ENCODE peak calls at places on chromosomes 5 and 9, in five cellular contexts. S is neural crest cell, Z is foreskin keratinocyte, D is activated B cell treated with CpG ODN at 0.5 μM for 24 hours, O is Calu3. C is an unnamed sample.

GRCh38 chr9:116475201-116475600 is 211.9 kb upstream of the TRIM32 start:
- DNase-seq in S (no peak), Z (peak; percentile 33), D (no peak), O (no peak), C (no peak)

GRCh38 chr5:12902611-12903010 is 998.4 kb upstream of the CTNND2 start:
- DNase-seq in S (no peak), Z (no peak), D (no peak), O (no peak), C (no peak)

GRCh38 chr5:159146839-159147238 is 47.1 kb upstream of the EBF1 start:
- DNase-seq in S (no peak), Z (no peak), D (no peak), O (no peak), C (no peak)

GRCh38 chr5:177528631-177529030 is 11.9 kb upstream of the DDX41 start:
- DNase-seq in S (no peak), Z (no peak), D (no peak), O (no peak), C (no peak)

GRCh38 chr9:35521708-35522107 is 31.8 kb downstream of the RUSC2 start:
- DNase-seq in S (no peak), Z (no peak), D (no peak), O (no peak), C (no peak)

GRCh38 chr5:11905209-11905608 is 963 bp upstream of the CTNND2 start:
- DNase-seq in S (no peak), Z (no peak), D (no peak), O (no peak), C (no peak)

GRCh38 chr9:88991066-88992030 is at the start of gene S1PR3:
- DNase-seq in S (peak; percentile 51), Z (peak; percentile 42), D (no peak), O (peak; percentile 15), C (peak; percentile 73)

GRCh38 chr5:476814-477175 is 33.8 kb downstream of the EXOC3 start:
- DNase-seq in S (no peak), Z (no peak), D (no peak), O (no peak), C (no peak)

GRCh38 chr5:94086194-94086593 is 344.8 kb upstream of the POU5F2 start:
- DNase-seq in S (no peak), Z (no peak), D (no peak), O (no peak), C (no peak)

GRCh38 chr5:178201927-178202235 is 2.5 kb upstream of the HNRNPAB start:
- DNase-seq in S (no peak), Z (no peak), D (no peak), O (no peak), C (no peak)

GRCh38 chr5:41648976-41649375 is 138.6 kb upstream of the PLCXD3 start:
- DNase-seq in S (no peak), Z (no peak), D (no peak), O (no peak), C (no peak)

GRCh38 chr5:77847814-77848290 is 71.7 kb upstream of the TBCA start:
- DNase-seq in S (peak; percentile 58), Z (no peak), D (no peak), O (no peak), C (no peak)

GRCh38 chr5:55438931-55439477 is 95.8 kb downstream of the PLPP1 start:
- DNase-seq in S (no peak), Z (no peak), D (no peak), O (no peak), C (no peak)

GRCh38 chr5:55625603-55625875 is 86.6 kb downstream of the SLC38A9 start:
- DNase-seq in S (no peak), Z (no peak), D (no peak), O (no peak), C (no peak)

GRCh38 chr9:123376218-123377071 is 20.4 kb downstream of the CRB2 start:
- DNase-seq in S (no peak), Z (no peak), D (no peak), O (no peak), C (no peak)

GRCh38 chr9:126514037-126514821 is 99.5 kb upstream of the LMX1B start:
- DNase-seq in S (peak; percentile 85), Z (peak; percentile 36), D (peak; percentile 79), O (no peak), C (no peak)

GRCh38 chr5:13985736-13986418 is 41.4 kb upstream of the DNAH5 start:
- DNase-seq in S (no peak), Z (peak; percentile 78), D (no peak), O (peak; percentile 77), C (no peak)

GRCh38 chr5:53008751-53009150 is 19.6 kb downstream of the ITGA2 start:
- DNase-seq in S (no peak), Z (peak; percentile 86), D (no peak), O (no peak), C (no peak)

GRCh38 chr5:172754957-172755356 is 16.0 kb downstream of the DUSP1 start:
- DNase-seq in S (no peak), Z (no peak), D (no peak), O (no peak), C (no peak)

GRCh38 chr9:23621166-23621565 is 204.9 kb downstream of the ELAVL2 start:
- DNase-seq in S (no peak), Z (peak; percentile 85), D (no peak), O (no peak), C (no peak)

GRCh38 chr9:35736201-35736633 is 3.8 kb downstream of the CREB3 start:
- DNase-seq in S (peak; percentile 60), Z (peak; percentile 59), D (no peak), O (peak; percentile 72), C (no peak)

GRCh38 chr9:114276908-114277821 is 45.7 kb upstream of the ORM1 start:
- DNase-seq in S (no peak), Z (peak; percentile 99), D (no peak), O (no peak), C (peak; percentile 43)

GRCh38 chr9:133252301-133252776 is 22.7 kb downstream of the ABO start:
- DNase-seq in S (no peak), Z (no peak), D (no peak), O (peak; percentile 65), C (peak; percentile 70)

GRCh38 chr9:123749580-123750202 is 180.2 kb downstream of the DENND1A start:
- DNase-seq in S (no peak), Z (no peak), D (no peak), O (peak; percentile 2), C (no peak)

GRCh38 chr9:72351538-72352453 is 13.2 kb downstream of the ZFAND5 start:
- DNase-seq in S (no peak), Z (peak; percentile 51), D (no peak), O (no peak), C (no peak)

GRCh38 chr9:100581661-100582060 is 3.8 kb downstream of the CAVIN4 start:
- DNase-seq in S (no peak), Z (no peak), D (no peak), O (no peak), C (no peak)

GRCh38 chr5:37553720-37554402 is 174.7 kb downstream of the WDR70 start:
- DNase-seq in S (no peak), Z (peak; percentile 31), D (no peak), O (no peak), C (no peak)

GRCh38 chr5:17620627-17621026 is 10.4 kb downstream of the TAF11L12 start:
- DNase-seq in S (no peak), Z (no peak), D (no peak), O (no peak), C (no peak)

GRCh38 chr5:153340139-153340538 is 150.3 kb upstream of the GRIA1 start:
- DNase-seq in S (no peak), Z (peak; percentile 26), D (no peak), O (no peak), C (no peak)

DNA sequence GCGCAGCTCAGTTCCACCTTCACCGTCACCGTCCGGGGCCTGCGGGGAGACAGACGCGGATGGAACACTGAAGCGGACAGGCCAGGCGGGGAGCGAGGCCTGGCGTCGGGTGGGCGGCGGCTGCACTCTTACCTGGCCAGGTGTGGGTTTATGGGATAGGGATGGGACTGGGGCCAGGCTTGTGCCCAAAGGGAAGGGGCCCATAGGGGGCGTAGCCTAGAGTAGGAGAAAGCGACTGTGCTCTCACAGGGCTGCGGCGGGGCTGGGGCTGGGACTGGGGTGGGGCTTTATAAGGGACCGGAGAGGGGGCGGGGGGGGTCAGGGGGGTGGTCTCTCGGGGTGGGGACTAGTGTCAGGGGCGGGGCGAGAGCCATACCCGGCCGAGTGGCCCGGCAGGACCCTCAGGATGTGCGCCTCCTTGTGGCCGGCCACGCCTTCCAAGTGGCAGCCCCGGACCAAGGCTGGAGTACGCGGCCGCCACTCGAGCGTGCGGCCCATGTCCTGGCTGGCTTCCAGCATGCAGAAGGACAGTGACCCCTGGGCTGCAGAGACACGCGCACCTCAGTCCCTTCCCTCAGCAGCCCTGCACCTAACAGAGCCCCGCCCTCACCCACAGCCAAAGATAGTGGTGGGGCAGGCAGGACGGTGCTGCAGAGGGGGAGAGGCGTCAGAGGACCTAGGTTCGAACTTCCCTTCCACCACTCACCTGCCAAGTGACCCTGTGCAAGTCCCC is 22.8 kb downstream of the FPGS start:
- DNase-seq in S (peak; percentile 89), Z (no peak), D (no peak), O (peak; percentile 63), C (no peak)
- TF ChIP-seq CTCF in S (peak; percentile 67), Z (peak; percentile 60), D (no peak), O (peak; percentile 49), C (peak; percentile 78)

GRCh38 chr9:107235765-107236442 is 47.2 kb upstream of the RAD23B start:
- DNase-seq in S (no peak), Z (no peak), D (no peak), O (no peak), C (no peak)

GRCh38 chr9:107242073-107243063 is 40.7 kb upstream of the RAD23B start:
- DNase-seq in S (no peak), Z (peak; percentile 36), D (no peak), O (no peak), C (no peak)

GRCh38 chr9:107240260-107240659 is 42.8 kb upstream of the RAD23B start:
- DNase-seq in S (no peak), Z (no peak), D (no peak), O (no peak), C (no peak)

GRCh38 chr9:107237873-107238272 is 45.2 kb upstream of the RAD23B start:
- DNase-seq in S (no peak), Z (no peak), D (no peak), O (no peak), C (no peak)

DNA sequence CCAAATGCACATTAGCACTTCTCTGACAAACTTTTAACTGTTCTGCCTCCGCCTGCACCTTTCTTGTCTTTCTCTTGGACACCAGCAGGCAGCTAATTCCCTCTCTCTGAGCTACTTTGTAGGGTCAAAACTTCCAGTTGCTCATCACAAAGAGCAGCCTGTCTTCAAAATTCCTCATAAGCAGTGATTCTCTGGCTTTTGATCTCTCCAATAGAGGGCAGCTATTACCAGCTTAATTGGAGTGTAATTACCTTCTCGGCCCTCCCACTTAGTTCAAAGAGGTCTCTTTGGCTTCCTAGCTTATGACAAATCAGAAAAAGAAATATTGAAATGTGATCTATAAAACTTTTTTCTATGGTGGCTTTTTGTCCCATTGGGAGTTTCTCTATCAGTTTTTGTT is 43.6 kb upstream of the RAD23B start:
- DNase-seq in S (no peak), Z (peak; percentile 46), D (no peak), O (no peak), C (no peak)
- TF ChIP-seq CTCF in S (no peak), Z (peak; percentile 80), D (no peak), O (no peak), C (no peak)

GRCh38 chr5:179986328-179986727 is 78.6 kb upstream of the TBC1D9B start:
- DNase-seq in S (no peak), Z (no peak), D (no peak), O (no peak), C (no peak)
- TF ChIP-seq CTCF in S (no peak), Z (no peak), D (no peak), O (no peak), C (no peak)

GRCh38 chr5:3828761-3829160 is 233.1 kb downstream of the IRX1 start:
- DNase-seq in S (no peak), Z (no peak), D (no peak), O (no peak), C (no peak)

GRCh38 chr5:3827624-3828023 is 232.0 kb downstream of the IRX1 start:
- DNase-seq in S (no peak), Z (no peak), D (no peak), O (no peak), C (no peak)

GRCh38 chr5:3825888-3826465 is 230.3 kb downstream of the IRX1 start:
- DNase-seq in S (no peak), Z (no peak), D (no peak), O (no peak), C (no peak)
- TF ChIP-seq CTCF in S (no peak), Z (no peak), D (no peak), O (no peak), C (no peak)

C was measured in type B pancreatic cell.